ENCODE peak calls at places on chromosomes 13 and 19, in six cellular contexts. W is A549; Z is cardiac muscle cell; S is heart right ventricle; T is CD8-positive, alpha-beta memory T cell; L is esophagus squamous epithelium. O is an unnamed sample. For H3K4me1, the result is how much of the 10 kb centered on the place peaks cover.

GRCh38 chr19:632228-633067 is 889 bp downstream of the POLRMT start:
- DNase-seq in Z (peak), W (peak), T (no peak), L (no peak), S (no peak), O (peak)

GRCh38 chr19:54923276-54923675 is 17.3 kb downstream of the NCR1 start:
- DNase-seq in S (no peak), T (no peak), L (no peak), Z (no peak), W (no peak), O (no peak)

GRCh38 chr13:84433024-84433423 is 550.8 kb upstream of the SLITRK1 start:
- DNase-seq in Z (peak), W (no peak), S (no peak), T (no peak), L (no peak), O (no peak)

GRCh38 chr19:49929121-49929610 is at the start of the genes ATF5 and NUP62:
- DNase-seq in L (no peak), T (peak), Z (peak), S (peak), W (peak), O (peak)

GRCh38 chr13:20411638-20412342 is 113.9 kb downstream of the CRYL1 start:
- DNase-seq in T (no peak), S (no peak), Z (no peak), W (no peak), L (no peak), O (peak)

GRCh38 chr13:64770743-64771142 is 2459.4 kb downstream of the PCDH9 start:
- DNase-seq in L (no peak), W (no peak), T (no peak), Z (no peak), S (no peak), O (no peak)

GRCh38 chr19:44653977-44654784 is 10.5 kb downstream of the PVR start:
- DNase-seq in S (peak), Z (peak), W (peak), T (peak), L (no peak), O (peak)

GRCh38 chr13:113207890-113208423 is 512 bp downstream of the PCID2 start:
- DNase-seq in T (no peak), L (no peak), W (no peak), S (no peak), Z (peak), O (peak)

GRCh38 chr13:113862766-113863510 is 938 bp downstream of the GAS6 start:
- DNase-seq in T (no peak), S (peak), Z (peak), L (no peak), W (peak), O (peak)

GRCh38 chr19:49887653-49888477 is 8.8 kb downstream of the IL4I1 start:
- DNase-seq in L (no peak), T (no peak), Z (no peak), S (peak), W (no peak), O (no peak)

GRCh38 chr19:51144482-51145045 is 2.5 kb downstream of the SIGLEC7 start:
- DNase-seq in T (no peak), Z (no peak), W (no peak), S (no peak), L (no peak), O (no peak)
- H3K4me1 ChIP-seq in T (under half), Z (under half), W (under half), S (under half), L (under half), O (under half)

GRCh38 chr13:32427852-32428580 is at the start of gene N4BP2L1:
- DNase-seq in W (peak), Z (peak), T (peak), L (peak), S (peak), O (peak)
- H3K4me1 ChIP-seq in W (under half), Z (under half), T (under half), L (under half), S (under half), O (under half)

GRCh38 chr13:45490068-45490467 is 25.3 kb downstream of the COG3 start:
- DNase-seq in Z (no peak), L (no peak), W (no peak), T (no peak), S (no peak), O (no peak)
- H3K4me1 ChIP-seq in Z (under half), L (under half), W (under half), T (under half), S (under half), O (under half)

DNA sequence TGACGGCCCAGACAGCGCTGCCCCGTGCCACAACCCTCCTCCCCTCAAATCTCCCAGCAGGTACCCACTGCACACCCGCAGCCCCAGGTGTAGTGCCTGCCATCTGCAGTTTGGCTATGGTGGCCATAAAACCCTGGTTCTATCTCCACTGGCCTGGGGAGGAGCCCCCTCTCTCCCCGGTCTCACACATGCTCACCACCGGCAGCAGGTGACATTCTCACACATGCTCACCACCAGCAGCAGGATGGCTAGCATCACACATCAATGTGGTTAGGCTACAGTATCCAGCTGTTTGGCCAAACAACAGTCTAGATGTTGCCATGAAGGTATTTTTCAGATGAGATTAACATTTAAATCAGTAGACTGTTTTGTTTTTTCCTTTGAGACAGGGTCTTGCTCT is 31.2 kb downstream of the ELL start:
- DNase-seq in T (no peak), Z (no peak), L (no peak), W (no peak), S (no peak), O (no peak)
- H3K4me1 ChIP-seq in T (half or more), Z (under half), L (under half), W (under half), S (under half), O (under half)

GRCh38 chr13:50911051-50911690 is 1.6 kb downstream of the RNASEH2B start:
- DNase-seq in Z (peak), W (no peak), T (no peak), S (no peak), L (no peak), O (peak)
- H3K4me1 ChIP-seq in Z (under half), W (under half), T (under half), S (under half), L (under half), O (under half)

GRCh38 chr19:10422846-10423245 is 2.5 kb downstream of the PDE4A start:
- DNase-seq in L (no peak), T (no peak), W (no peak), Z (no peak), S (no peak), O (no peak)
- H3K4me1 ChIP-seq in L (under half), T (half or more), W (under half), Z (under half), S (under half), O (under half)

GRCh38 chr19:47227347-47228167 is 3.4 kb downstream of the BBC3 start:
- DNase-seq in S (peak), W (peak), L (peak), T (peak), Z (peak), O (peak)

GRCh38 chr19:47228168-47228936 is 2.6 kb downstream of the BBC3 start:
- DNase-seq in Z (no peak), S (no peak), L (no peak), T (peak), W (peak), O (peak)

GRCh38 chr19:47230122-47230920 is 678 bp downstream of the BBC3 start:
- DNase-seq in T (peak), W (no peak), L (no peak), S (no peak), Z (peak), O (peak)

GRCh38 chr19:47229674-47230121 is 1.3 kb downstream of the BBC3 start:
- DNase-seq in S (no peak), T (no peak), W (no peak), Z (no peak), L (no peak), O (peak)

GRCh38 chr19:47228937-47229673 is 1.9 kb downstream of the BBC3 start:
- DNase-seq in L (no peak), W (no peak), Z (no peak), T (peak), S (no peak), O (no peak)
- H3K4me1 ChIP-seq in L (under half), W (half or more), Z (under half), T (half or more), S (under half), O (under half)

O was measured in MM.1S.